ENCODE peak calls at places on chromosomes 7 and 10, in eight cellular contexts. K is fibroblast of the aortic adventitia, R is WTC11, Y is colonic mucosa, U is RWPE1, Z is upper lobe of right lung, S is IMR-90, T is D721Med. E is an unnamed sample.

GRCh38 chr7:106068986-106069385 is 43.1 kb downstream of the SYPL1 start:
- DNase-seq in Y (no peak), R (no peak), U (no peak), K (peak), T (no peak), S (no peak), Z (no peak), E (peak)

GRCh38 chr10:69318997-69319727 is 40.9 kb downstream of the HK1 start:
- DNase-seq in R (no peak), S (peak), K (peak), U (no peak), Z (peak), Y (peak), T (no peak), E (peak)

GRCh38 chr10:47048533-47048905 is 137.3 kb downstream of the PTPN20 start:
- DNase-seq in S (no peak), T (no peak), U (no peak), Z (peak), Y (no peak), R (peak), K (peak), E (no peak)

GRCh38 chr10:97687785-97688781 is 1.0 kb upstream of the AVPI1 start:
- DNase-seq in S (peak), U (no peak), K (peak), T (no peak), R (no peak), Y (no peak), Z (no peak), E (peak)

GRCh38 chr7:104196161-104196560 is 11.7 kb downstream of the ORC5 start:
- DNase-seq in R (no peak), Z (no peak), U (no peak), T (no peak), S (peak), Y (no peak), K (no peak), E (no peak)

GRCh38 chr7:98613601-98614425 is 3.3 kb upstream of the NPTX2 start:
- DNase-seq in K (peak), Z (no peak), T (no peak), S (peak), U (no peak), R (peak), Y (no peak), E (peak)

GRCh38 chr7:129222064-129222463 is 2.8 kb upstream of the AHCYL2 start:
- DNase-seq in Z (no peak), S (no peak), R (no peak), T (peak), K (peak), Y (no peak), U (no peak), E (no peak)

GRCh38 chr7:44220046-44220720 is 19.4 kb downstream of the YKT6 start:
- DNase-seq in R (peak), T (no peak), S (no peak), U (no peak), Z (peak), K (no peak), Y (no peak), E (no peak)

GRCh38 chr7:99102809-99103690 is 40.9 kb downstream of the SMURF1 start:
- DNase-seq in K (peak), Z (no peak), U (peak), S (peak), R (no peak), Y (no peak), T (no peak), E (peak)

GRCh38 chr10:29555746-29556481 is 78.9 kb downstream of the SVIL start:
- DNase-seq in T (no peak), Y (no peak), K (peak), S (peak), U (no peak), R (no peak), Z (no peak), E (peak)

GRCh38 chr7:115676080-115676479 is 354.5 kb downstream of the TFEC start:
- DNase-seq in R (no peak), T (no peak), Z (no peak), Y (no peak), S (peak), U (peak), K (peak), E (peak)

GRCh38 chr10:96794786-96795733 is 37.0 kb upstream of the LCOR start:
- DNase-seq in T (no peak), U (no peak), S (no peak), Y (peak), K (peak), R (peak), Z (no peak), E (no peak)

GRCh38 chr7:744854-745430 is 17.9 kb upstream of the PRKAR1B start:
- DNase-seq in Y (no peak), K (no peak), R (no peak), S (no peak), Z (peak), T (no peak), U (no peak), E (no peak)

GRCh38 chr7:34136698-34137097 is 231.4 kb downstream of the BMPER start:
- DNase-seq in S (no peak), R (no peak), T (no peak), K (no peak), Y (no peak), Z (no peak), U (no peak), E (no peak)

GRCh38 chr10:63392224-63392623 is 73.6 kb downstream of the JMJD1C start:
- DNase-seq in R (no peak), T (no peak), K (no peak), S (no peak), U (no peak), Z (no peak), Y (no peak), E (no peak)

GRCh38 chr10:63071145-63071544 is 62.0 kb upstream of the NRBF2 start:
- DNase-seq in R (no peak), T (no peak), U (no peak), S (no peak), Y (no peak), Z (peak), K (no peak), E (peak)

GRCh38 chr10:44199267-44199666 is 185.6 kb downstream of the CXCL12 start:
- DNase-seq in S (no peak), Z (no peak), U (no peak), K (no peak), T (no peak), R (no peak), Y (no peak), E (no peak)

GRCh38 chr7:151382079-151382885 is 27.6 kb downstream of the WDR86 start:
- DNase-seq in R (peak), Y (no peak), K (no peak), S (no peak), Z (peak), U (no peak), T (peak), E (no peak)

GRCh38 chr10:76736392-76736791 is 901.2 kb downstream of the KCNMA1 start:
- DNase-seq in T (no peak), Z (no peak), R (no peak), K (no peak), U (no peak), Y (no peak), S (no peak), E (peak)

DNA sequence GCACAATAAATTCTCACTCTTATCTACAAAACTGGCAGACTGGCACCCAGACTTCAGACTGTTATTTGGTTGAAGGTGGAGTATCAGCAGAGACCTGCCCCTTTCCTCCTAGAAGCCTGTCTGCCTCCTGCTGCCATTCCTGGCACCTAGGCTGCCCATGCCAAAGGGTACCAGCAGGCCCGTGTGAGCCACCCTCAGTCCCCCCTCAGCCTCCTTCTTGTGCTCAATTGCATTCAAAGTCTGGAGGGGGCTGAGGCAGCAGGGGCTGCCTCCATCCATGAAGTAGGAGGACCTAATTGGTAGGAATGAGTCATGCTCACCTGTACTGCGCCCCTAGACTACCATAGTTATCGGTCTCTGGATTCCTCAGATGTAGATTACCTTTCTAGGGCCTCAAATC is 440.9 kb upstream of the GRM3 start:
- DNase-seq in S (no peak), Z (no peak), Y (no peak), K (no peak), R (no peak), T (no peak), U (no peak), E (no peak)
- TF ChIP-seq CTCF in S (no peak), Z (no peak), Y (no peak), K (no peak), R (no peak), T (no peak), U (no peak), E (no peak)

DNA sequence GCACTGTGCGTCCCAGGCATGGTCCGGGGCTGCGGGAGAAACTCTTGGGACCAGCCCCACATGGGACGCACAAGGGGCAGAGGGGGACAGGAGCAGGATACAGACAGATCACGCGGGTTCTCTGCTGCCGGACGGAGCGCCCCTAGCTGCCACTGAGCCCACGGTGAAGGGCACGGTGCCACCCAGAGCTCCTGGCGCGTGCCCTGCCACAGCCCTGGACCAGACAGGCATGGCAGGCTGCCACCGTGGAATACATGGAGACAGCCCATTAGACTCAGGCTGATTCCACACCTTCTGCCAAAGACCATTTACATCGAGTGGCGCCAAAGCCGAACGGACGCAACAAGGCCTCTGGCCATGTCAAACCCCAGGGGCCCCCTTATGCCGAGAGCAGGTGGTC is 90.4 kb downstream of the MAD1L1 start:
- DNase-seq in R (no peak), Z (no peak), T (no peak), U (no peak), K (no peak), S (no peak), Y (no peak), E (no peak)
- TF ChIP-seq CTCF in R (no peak), Z (no peak), T (no peak), U (no peak), K (no peak), S (no peak), Y (no peak), E (no peak)

GRCh38 chr7:27933691-27934565 is 194.0 kb downstream of the TAX1BP1 start:
- DNase-seq in Y (no peak), U (no peak), T (no peak), R (peak), S (no peak), Z (no peak), K (peak), E (no peak)
- TF ChIP-seq CTCF in Y (no peak), U (no peak), T (peak), R (no peak), S (peak), Z (peak), K (peak), E (no peak)

GRCh38 chr10:114691442-114691941 is 33.4 kb upstream of the ABLIM1 start:
- DNase-seq in Z (no peak), K (no peak), S (peak), Y (no peak), R (no peak), U (no peak), T (no peak), E (peak)

GRCh38 chr10:114698271-114699185 is 40.5 kb upstream of the ABLIM1 start:
- DNase-seq in S (peak), R (no peak), T (no peak), K (no peak), Z (no peak), U (no peak), Y (no peak), E (no peak)

GRCh38 chr10:114694062-114694461 is 36.0 kb upstream of the ABLIM1 start:
- DNase-seq in Y (no peak), R (no peak), T (no peak), S (no peak), U (no peak), Z (no peak), K (no peak), E (no peak)

GRCh38 chr10:114697061-114697598 is 39.1 kb upstream of the ABLIM1 start:
- DNase-seq in S (peak), U (peak), T (no peak), Y (no peak), R (no peak), K (no peak), Z (peak), E (peak)

GRCh38 chr10:114694735-114695134 is 36.7 kb upstream of the ABLIM1 start:
- DNase-seq in Z (no peak), Y (peak), T (no peak), S (no peak), U (no peak), R (peak), K (no peak), E (peak)
- TF ChIP-seq CTCF in Z (peak), Y (peak), T (peak), S (peak), U (no peak), R (peak), K (peak), E (peak)

DNA sequence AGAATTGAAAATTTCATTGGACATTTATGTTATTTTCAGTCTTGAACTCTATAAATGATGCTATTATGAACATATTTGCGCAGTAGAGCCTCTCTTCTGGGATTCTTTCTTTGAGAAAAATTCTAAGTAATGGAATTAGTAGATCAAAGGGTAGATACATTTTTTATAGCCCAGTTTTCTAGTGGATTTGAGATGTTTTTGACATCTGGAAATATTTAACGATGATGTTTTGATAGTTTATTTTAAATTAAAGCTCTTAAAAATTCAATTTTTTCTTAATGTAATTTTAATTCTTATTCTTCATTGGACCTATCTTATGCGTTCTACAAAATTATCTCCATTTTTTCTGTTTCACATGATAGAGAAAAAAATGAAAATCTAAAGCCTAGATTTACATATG is 103.0 kb downstream of the ADAM22 start:
- DNase-seq in R (no peak), S (no peak), Z (no peak), K (no peak), T (no peak), Y (no peak), U (no peak), E (no peak)
- TF ChIP-seq CTCF in R (no peak), S (no peak), Z (no peak), K (no peak), T (no peak), Y (no peak), U (no peak), E (no peak)

DNA sequence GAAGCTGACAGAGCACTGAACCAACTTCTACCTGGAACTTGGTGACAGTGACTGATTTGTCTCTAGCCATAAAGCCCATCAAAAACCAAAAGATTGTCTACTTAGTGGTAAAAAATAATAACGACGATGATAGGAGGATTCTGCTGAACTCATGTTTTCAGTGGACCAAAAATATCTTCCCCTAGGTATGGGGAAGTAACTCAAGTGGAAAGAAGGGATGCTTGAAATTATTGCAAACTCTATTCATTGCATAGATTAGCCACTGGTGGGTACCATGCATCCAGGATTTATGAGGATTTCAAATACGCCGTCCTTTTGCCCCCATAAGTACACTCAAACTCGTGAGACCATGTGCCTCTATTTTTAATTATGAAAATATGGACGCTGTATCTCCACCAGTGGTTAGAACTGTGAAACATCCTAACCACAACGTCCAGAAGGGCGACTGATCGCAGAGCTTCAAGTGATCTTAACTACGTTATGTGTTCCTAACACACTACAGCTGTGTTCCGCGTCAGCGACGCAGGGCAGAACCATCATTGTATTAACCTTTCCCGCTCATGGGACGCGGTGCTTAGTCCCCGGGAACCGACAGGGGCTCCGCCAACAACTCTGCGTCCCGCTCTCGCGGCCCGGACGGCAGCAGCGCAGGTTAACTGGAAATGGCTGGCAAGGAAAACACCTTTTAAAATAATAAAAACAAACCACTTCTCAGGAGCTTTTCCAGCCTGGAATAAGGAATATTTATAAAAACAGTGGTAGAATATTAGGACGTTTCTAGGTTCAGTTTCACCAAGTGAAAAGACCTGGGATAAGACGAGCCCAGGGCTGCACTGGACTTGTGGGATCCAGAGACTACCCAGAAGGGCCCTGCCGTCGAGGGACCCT is 776 bp downstream of the PEX1 start:
- DNase-seq in S (peak), R (peak), T (no peak), Y (peak), Z (peak), K (peak), U (peak), E (peak)
- TF ChIP-seq CTCF in S (peak), R (no peak), T (no peak), Y (no peak), Z (peak), K (peak), U (no peak), E (peak)

E was measured in epithelial cell of esophagus.